ENCODE peak calls at places on chromosomes 11 and 22, in five cellular contexts. Q is spleen, I is adrenal gland, X is ovary, Z is lower leg skin. B is an unnamed sample.

GRCh38 chr11:96207459-96208449 is 135.2 kb downstream of the MAML2 start:
- DNase-seq in Q (no peak), I (no peak), X (no peak), Z (no peak), B (no peak)

GRCh38 chr11:6472934-6473333 is 807 bp downstream of the TRIM3 start:
- DNase-seq in Q (no peak), I (no peak), X (peak; percentile 35), Z (no peak), B (no peak)

GRCh38 chr11:130785376-130786110 is 130.7 kb downstream of the SNX19 start:
- DNase-seq in Q (no peak), I (no peak), X (no peak), Z (no peak), B (peak; percentile 2)

GRCh38 chr11:81255905-81256304 is 1477.8 kb downstream of the FAM181B start:
- DNase-seq in Q (no peak), I (no peak), X (no peak), Z (no peak), B (no peak)

GRCh38 chr11:130533113-130533803 is 84.8 kb downstream of the ADAMTS15 start:
- DNase-seq in Q (no peak), I (no peak), X (no peak), Z (no peak), B (no peak)

GRCh38 chr11:19288256-19288655 is 47.5 kb upstream of the E2F8 start:
- DNase-seq in Q (no peak), I (no peak), X (no peak), Z (no peak), B (no peak)

GRCh38 chr11:126862664-126863247 is 137.8 kb downstream of the KIRREL3 start:
- DNase-seq in Q (no peak), I (no peak), X (no peak), Z (no peak), B (no peak)

GRCh38 chr11:120959189-120959588 is 64.7 kb upstream of the TBCEL start:
- DNase-seq in Q (no peak), I (no peak), X (no peak), Z (no peak), B (peak; percentile 1)

GRCh38 chr11:118370774-118371173 is 11.4 kb downstream of the UBE4A start:
- DNase-seq in Q (no peak), I (no peak), X (no peak), Z (no peak), B (no peak)

GRCh38 chr11:61728066-61728939 is 24.1 kb upstream of the MYRF start:
- DNase-seq in Q (no peak), I (no peak), X (no peak), Z (no peak), B (no peak)

GRCh38 chr22:27349456-27349855 is 452.1 kb downstream of the MN1 start:
- DNase-seq in Q (no peak), I (no peak), X (no peak), Z (no peak), B (no peak)

GRCh38 chr22:47724751-47725150 is 962.3 kb downstream of the TBC1D22A start:
- DNase-seq in Q (no peak), I (no peak), X (no peak), Z (no peak), B (no peak)

GRCh38 chr11:3091846-3092602 is 34.8 kb upstream of the CARS1 start:
- DNase-seq in Q (peak; percentile 93), I (peak; percentile 60), X (peak; percentile 72), Z (no peak), B (peak; percentile 82)

DNA sequence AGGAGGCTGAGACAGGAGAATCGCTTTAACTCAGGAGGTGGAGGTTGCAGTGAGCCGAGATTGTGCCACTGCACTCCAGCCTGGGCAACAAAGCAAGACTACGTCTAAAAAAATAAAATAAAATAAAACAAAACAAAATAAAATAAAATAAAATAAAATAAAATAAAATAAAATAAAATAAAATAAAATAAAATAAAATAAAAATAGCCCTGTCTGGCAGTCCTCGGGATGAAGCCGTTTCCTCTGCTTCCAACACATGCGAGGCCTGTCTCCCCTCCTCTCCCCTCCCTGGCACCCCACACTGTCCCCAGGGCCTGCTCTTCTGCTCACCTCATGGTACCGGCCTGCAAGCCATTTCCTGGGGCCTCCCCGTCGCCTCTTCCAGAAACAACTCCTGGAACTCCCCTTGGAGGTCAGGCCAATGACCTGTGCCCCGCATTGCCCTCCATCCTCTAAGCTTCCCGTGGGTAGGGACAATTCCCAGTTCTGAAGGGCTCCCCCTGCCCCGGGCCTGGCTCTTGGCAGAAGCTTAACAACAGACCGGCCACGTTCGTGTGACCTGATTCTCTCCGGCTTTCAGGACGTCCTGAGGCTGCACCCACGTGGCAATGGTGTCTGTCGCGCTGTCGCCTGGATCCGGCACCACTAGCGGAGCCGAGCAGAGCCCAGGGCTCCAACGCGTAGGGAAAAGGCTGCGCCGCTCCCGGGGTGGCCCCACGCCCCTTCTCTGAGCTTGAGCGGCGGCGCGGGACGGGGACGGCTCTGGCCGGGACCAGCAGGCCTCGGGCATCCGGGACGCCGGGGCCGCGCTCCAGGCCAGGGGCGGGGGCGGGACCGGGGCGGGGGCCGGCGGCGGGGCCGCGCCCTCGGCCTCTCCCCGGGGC is 456 bp upstream of the PARVB start:
- DNase-seq in Q (peak; percentile 89), I (peak; percentile 59), X (peak; percentile 57), Z (no peak), B (peak; percentile 68)
- TF ChIP-seq POLR2A in Q (no peak), I (no peak), X (peak; percentile 13), Z (no peak), B (peak; percentile 42)

GRCh38 chr11:909406-909805 is 1.2 kb downstream of the CHID1 start:
- DNase-seq in Q (no peak), I (no peak), X (no peak), Z (no peak), B (no peak)

GRCh38 chr11:910044-910588 is 494 bp downstream of the CHID1 start:
- DNase-seq in Q (no peak), I (no peak), X (no peak), Z (no peak), B (peak; percentile 63)

GRCh38 chr11:911031-911889 is 650 bp upstream of the CHID1 start:
- DNase-seq in Q (peak; percentile 76), I (peak; percentile 75), X (peak; percentile 69), Z (no peak), B (peak; percentile 70)

GRCh38 chr11:911890-912219 is 1.2 kb upstream of the CHID1 start:
- DNase-seq in Q (no peak), I (no peak), X (no peak), Z (no peak), B (no peak)

GRCh38 chr11:910589-911030 is at the start of gene CHID1:
- DNase-seq in Q (peak; percentile 97), I (peak; percentile 77), X (peak; percentile 91), Z (peak; percentile 82), B (peak; percentile 91)
- TF ChIP-seq POLR2A in Q (no peak), I (no peak), X (peak; percentile 33), Z (no peak), B (peak; percentile 55)

GRCh38 chr11:10455637-10456487 is 798 bp downstream of the AMPD3 start:
- DNase-seq in Q (peak; percentile 93), I (peak; percentile 93), X (peak; percentile 52), Z (peak; percentile 52), B (peak; percentile 90)
- TF ChIP-seq POLR2A in Q (peak; percentile 24), I (no peak), X (no peak), Z (no peak), B (peak; percentile 81)

DNA sequence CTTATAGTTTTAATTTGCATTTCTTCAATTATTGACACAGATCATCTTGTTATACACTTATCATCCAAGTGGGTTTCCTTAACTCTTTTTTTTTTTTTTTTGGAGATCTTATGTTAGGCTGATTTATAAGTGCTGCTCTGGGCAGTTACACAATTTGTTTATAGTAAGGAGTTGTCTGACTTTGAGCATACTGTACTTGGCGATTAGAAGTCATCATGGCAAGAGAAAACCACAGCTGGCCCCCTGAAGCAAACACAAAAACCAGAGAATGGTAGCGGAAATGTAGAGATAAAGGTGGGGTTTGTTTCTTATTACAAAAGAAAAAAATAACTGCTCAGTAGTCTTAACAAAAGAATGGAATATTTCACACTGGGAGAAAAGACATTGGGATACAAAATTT is 292.6 kb downstream of the SWAP70 start:
- DNase-seq in Q (no peak), I (no peak), X (no peak), Z (no peak), B (no peak)
- TF ChIP-seq POLR2A in Q (no peak), I (no peak), X (no peak), Z (no peak), B (no peak)

DNA sequence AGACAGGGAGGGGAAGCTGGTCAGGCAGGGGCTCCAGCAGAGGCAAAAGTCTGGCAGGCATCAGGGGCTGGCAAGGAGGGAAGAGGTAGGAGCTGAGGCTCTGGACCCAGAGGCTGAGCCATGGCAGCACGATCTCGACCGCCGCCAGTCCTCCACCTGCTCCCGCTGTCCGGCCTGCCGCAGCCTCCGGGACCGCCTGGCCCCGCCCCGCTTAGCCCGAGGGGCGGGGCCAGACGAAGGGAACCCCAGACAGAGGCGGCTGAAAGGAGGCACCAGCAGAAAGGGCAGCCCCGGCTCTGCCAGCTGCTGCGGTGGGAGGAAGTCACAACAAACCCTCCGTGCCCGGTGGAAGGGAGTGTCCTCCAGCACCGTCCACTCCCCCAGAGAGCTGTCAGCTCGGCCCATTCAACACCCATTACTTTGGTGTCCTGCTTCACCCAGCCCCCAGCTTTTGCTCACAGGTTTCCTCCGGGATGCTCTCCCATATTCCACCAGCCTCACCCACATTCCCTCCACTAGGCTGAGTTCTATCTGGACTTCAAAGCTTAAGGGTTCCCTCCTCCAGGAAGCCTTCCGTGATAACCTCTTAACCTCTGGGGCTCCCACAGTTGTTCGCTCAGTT is at the start of gene MFNG:
- DNase-seq in Q (peak; percentile 96), I (peak; percentile 76), X (peak; percentile 54), Z (peak; percentile 63), B (peak; percentile 66)
- TF ChIP-seq POLR2A in Q (no peak), I (no peak), X (no peak), Z (no peak), B (peak; percentile 62)

DNA sequence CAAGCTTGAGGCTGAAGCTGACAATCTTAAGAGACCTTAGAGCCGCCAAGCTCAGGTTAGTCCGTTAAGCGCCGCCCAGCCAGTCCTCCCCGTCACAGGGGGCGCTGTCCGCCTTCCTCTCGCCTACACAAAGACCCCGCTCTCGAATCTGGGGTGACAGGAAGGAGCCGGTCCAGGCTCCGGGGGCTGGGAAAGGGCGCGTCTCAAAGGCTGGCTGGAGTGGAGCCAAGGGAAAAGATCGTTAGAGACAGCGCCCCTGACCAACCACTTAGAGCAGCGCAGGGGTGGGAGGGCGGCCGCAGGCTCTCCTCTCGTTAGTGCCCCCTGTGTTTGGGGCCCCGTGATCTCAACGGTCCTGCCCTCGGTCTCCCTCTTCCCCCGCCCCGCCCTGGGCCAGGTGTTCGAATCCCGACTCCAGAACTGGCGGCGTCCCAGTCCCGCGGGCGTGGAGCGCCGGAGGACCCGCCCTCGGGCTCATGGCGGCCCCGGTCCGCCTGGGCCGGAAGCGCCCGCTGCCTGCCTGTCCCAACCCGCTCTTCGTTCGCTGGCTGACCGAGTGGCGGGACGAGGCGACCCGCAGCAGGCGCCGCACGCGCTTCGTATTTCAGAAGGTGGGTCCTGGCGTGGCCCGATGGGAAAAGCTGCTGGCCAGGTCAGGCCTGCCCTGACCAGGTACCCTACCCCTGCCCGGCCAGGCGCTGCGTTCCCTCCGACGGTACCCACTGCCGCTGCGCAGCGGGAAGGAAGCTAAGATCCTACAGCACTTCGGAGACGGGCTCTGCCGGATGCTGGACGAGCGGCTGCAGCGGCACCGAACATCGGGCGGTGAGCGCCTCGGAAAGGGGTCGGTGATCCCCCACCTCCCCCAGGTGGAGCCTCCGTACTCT is at the start of gene MUS81:
- DNase-seq in Q (peak; percentile 99), I (peak; percentile 96), X (peak; percentile 98), Z (peak; percentile 97), B (peak; percentile 100)
- TF ChIP-seq POLR2A in Q (peak; percentile 55), I (no peak), X (peak; percentile 64), Z (peak; percentile 4), B (peak; percentile 66)